ENCODE peak calls at places on chromosomes 2 and 18, in seven cellular contexts. I is heart left ventricle, K is nephron progenitor cell, S is Panc1, Q is GM10248, R is Peyer's patch, N is glutamatergic neuron. D is an unnamed sample.
A peak's percentile ranks its signal among the peaks of the same experiment; 100 is the strongest.

GRCh38 chr2:74593826-74594467 is 39.4 kb downstream of the DOK1 start:
- DNase-seq in I (no peak), K (no peak), S (no peak), Q (no peak), R (no peak), N (no peak), D (no peak)

GRCh38 chr2:19378939-19379338 is 20.5 kb upstream of the OSR1 start:
- DNase-seq in I (no peak), K (no peak), S (no peak), Q (no peak), R (no peak), N (no peak), D (no peak)

GRCh38 chr2:50346104-50346503 is 685.8 kb downstream of the NRXN1 start:
- DNase-seq in I (no peak), K (peak; percentile 40), S (no peak), Q (no peak), R (no peak), N (peak; percentile 53), D (no peak)

GRCh38 chr2:143686585-143687164 is 557.5 kb downstream of the ARHGAP15 start:
- DNase-seq in I (no peak), K (no peak), S (peak; percentile 5), Q (peak; percentile 24), R (no peak), N (no peak), D (peak; percentile 9)

GRCh38 chr2:207423886-207424285 is 105.9 kb upstream of the CREB1 start:
- DNase-seq in I (no peak), K (no peak), S (no peak), Q (peak; percentile 34), R (no peak), N (no peak), D (peak; percentile 48)

GRCh38 chr2:145748927-145749326 is 1229.0 kb upstream of the ZEB2 start:
- DNase-seq in I (no peak), K (no peak), S (no peak), Q (no peak), R (no peak), N (no peak), D (no peak)

GRCh38 chr2:241213567-241213966 is 25.1 kb downstream of the ANO7 start:
- DNase-seq in I (no peak), K (no peak), S (no peak), Q (no peak), R (no peak), N (no peak), D (no peak)

GRCh38 chr2:100517556-100517955 is 45.2 kb upstream of the PDCL3 start:
- DNase-seq in I (no peak), K (no peak), S (no peak), Q (no peak), R (no peak), N (no peak), D (no peak)

GRCh38 chr2:170966648-170967396 is 37.8 kb downstream of the GORASP2 start:
- DNase-seq in I (no peak), K (peak; percentile 21), S (no peak), Q (no peak), R (no peak), N (peak; percentile 52), D (no peak)

GRCh38 chr2:201130524-201131186 is 14.7 kb downstream of the CFLAR start:
- DNase-seq in I (no peak), K (no peak), S (no peak), Q (no peak), R (no peak), N (no peak), D (peak; percentile 70)

GRCh38 chr2:234674781-234675201 is 177.9 kb upstream of the ARL4C start:
- DNase-seq in I (no peak), K (no peak), S (no peak), Q (no peak), R (no peak), N (no peak), D (no peak)

GRCh38 chr2:181790716-181791649 is 100.5 kb upstream of the ITPRID2 start:
- DNase-seq in I (no peak), K (no peak), S (peak; percentile 95), Q (peak; percentile 26), R (no peak), N (no peak), D (peak; percentile 87)

GRCh38 chr18:44241041-44241440 is 439.6 kb upstream of the SETBP1 start:
- DNase-seq in I (no peak), K (no peak), S (no peak), Q (no peak), R (no peak), N (no peak), D (no peak)

GRCh38 chr18:50460062-50460461 is 85.2 kb downstream of the SKA1 start:
- DNase-seq in I (no peak), K (no peak), S (no peak), Q (no peak), R (no peak), N (no peak), D (no peak)

GRCh38 chr2:9191044-9191481 is 15.5 kb upstream of the ASAP2 start:
- DNase-seq in I (peak; percentile 84), K (peak; percentile 60), S (no peak), Q (no peak), R (no peak), N (peak; percentile 44), D (no peak)

GRCh38 chr2:207692206-207693065 is 19.0 kb upstream of the CCNYL1 start:
- DNase-seq in I (no peak), K (peak; percentile 20), S (no peak), Q (peak; percentile 46), R (peak; percentile 39), N (peak; percentile 48), D (no peak)

GRCh38 chr2:240972201-240972600 is 26.2 kb upstream of the SNED1 start:
- DNase-seq in I (no peak), K (no peak), S (no peak), Q (no peak), R (no peak), N (no peak), D (no peak)

GRCh38 chr2:236086971-236087465 is 81.2 kb downstream of the GBX2 start:
- DNase-seq in I (no peak), K (peak; percentile 25), S (no peak), Q (no peak), R (no peak), N (no peak), D (no peak)

GRCh38 chr18:51137891-51138290 is 59.6 kb downstream of the MEX3C start:
- DNase-seq in I (no peak), K (no peak), S (no peak), Q (no peak), R (no peak), N (no peak), D (no peak)

GRCh38 chr2:45406626-45407025 is 204.4 kb downstream of the SRBD1 start:
- DNase-seq in I (no peak), K (no peak), S (no peak), Q (no peak), R (no peak), N (no peak), D (no peak)

GRCh38 chr2:205850611-205851010 is 168.3 kb downstream of the NRP2 start:
- DNase-seq in I (no peak), K (no peak), S (no peak), Q (no peak), R (no peak), N (no peak), D (no peak)

GRCh38 chr2:110848519-110848918 is 116.1 kb downstream of the ACOXL start:
- DNase-seq in I (no peak), K (no peak), S (no peak), Q (no peak), R (no peak), N (no peak), D (no peak)

DNA sequence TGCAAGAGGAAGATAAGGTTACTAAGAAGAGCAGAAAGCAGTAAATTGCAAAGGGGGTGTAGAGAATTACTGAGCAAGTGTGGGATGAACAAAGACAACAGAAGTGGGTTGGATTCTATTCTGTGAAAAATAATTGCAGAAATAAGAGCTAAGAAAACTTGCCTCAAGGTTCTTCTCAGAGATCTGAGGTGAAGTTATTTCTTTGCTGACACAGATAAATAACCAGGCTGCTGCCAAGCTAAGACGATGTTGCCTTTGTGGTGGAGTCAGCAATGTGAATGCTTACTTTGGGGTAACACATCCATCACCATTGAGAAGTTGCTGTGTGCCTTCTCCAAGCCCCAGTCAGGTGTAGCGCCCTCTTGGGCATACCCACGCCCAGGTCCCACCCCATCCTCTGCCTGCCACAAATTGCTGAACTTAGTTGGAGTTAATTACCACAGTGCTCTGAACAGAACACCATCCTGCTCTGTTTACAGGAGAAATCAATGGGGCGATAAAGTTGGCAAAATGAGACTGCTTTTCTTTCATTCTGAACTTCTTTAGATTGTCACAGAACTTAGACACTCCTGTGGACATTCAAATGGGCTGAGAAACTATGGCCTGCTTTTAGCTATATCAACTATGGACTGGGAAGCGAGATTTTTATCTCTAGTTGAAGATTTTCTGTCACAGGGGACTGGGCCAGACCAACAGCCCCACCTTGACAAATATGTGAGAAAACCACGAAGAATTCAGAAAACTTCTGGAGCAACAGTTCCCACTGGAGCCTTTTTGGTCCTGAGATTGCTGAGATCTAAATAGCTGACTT is 283.6 kb downstream of the TMX3 start:
- DNase-seq in I (no peak), K (no peak), S (no peak), Q (no peak), R (no peak), N (no peak), D (no peak)
- TF ChIP-seq CTCF in I (no peak), K (no peak), S (no peak), Q (no peak), R (no peak), N (no peak), D (no peak)

DNA sequence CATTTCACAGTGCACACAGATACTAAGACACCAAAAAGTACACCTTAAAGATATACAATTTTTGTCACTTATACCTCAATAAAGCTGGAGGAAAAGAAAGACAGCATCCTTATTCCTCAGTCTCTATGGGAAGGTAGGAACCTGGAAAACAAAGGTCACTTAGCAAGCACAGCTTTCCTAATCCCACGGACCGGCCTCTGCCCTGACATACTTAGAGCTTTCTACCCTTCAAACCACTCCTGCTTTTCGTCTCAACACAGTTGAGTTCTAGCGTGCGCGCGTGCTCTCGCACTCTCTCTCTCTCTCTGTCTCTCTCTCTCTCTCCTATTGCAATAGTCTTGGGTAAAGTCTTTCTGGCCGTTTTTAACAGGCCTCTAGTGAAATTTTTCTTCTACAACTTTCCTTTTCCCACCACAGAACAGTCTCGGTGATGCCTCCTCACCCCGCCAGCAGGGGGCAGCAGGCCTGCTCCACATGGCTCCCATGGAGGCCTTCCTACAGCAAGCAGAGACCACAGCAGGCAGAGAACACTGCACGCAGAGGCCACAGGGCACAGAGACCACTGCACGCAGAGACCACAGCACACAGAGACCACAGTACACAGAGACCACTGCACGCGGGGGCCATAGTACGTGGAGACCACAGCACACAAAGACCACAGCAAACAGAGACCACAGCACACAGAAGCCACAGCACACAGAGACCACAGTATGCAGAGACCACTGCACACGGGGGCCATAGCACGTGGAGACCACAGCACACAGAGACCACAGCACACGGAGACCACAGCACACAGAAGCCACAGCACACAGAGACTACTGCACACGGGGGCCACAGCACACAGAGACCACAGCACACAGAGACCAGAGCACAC is 106.9 kb downstream of the FBXO15 start:
- DNase-seq in I (no peak), K (peak; percentile 61), S (no peak), Q (peak; percentile 70), R (peak; percentile 38), N (peak; percentile 84), D (no peak)
- TF ChIP-seq CTCF in I (peak; percentile 47), K (peak; percentile 42), S (peak; percentile 94), Q (peak; percentile 85), R (no peak), N (peak; percentile 70), D (peak; percentile 74)

GRCh38 chr2:190766581-190766980 is 114.0 kb upstream of the GLS start:
- DNase-seq in I (no peak), K (no peak), S (no peak), Q (no peak), R (no peak), N (no peak), D (no peak)
- TF ChIP-seq CTCF in I (no peak), K (no peak), S (no peak), Q (peak; percentile 11), R (no peak), N (no peak), D (no peak)

GRCh38 chr2:24490674-24491625 is at the start of gene NCOA1:
- DNase-seq in I (peak; percentile 96), K (peak; percentile 85), S (peak; percentile 33), Q (peak; percentile 92), R (peak; percentile 84), N (peak; percentile 90), D (no peak)
- TF ChIP-seq CTCF in I (peak; percentile 35), K (no peak), S (peak; percentile 38), Q (peak; percentile 18), R (no peak), N (no peak), D (no peak)

D was measured in epithelial cell of proximal tubule.